ENCODE peak calls at places on chromosome 12, in nine cellular contexts. H is osteocyte, Y is WERI-Rb-1, G is Calu3, A is coronary artery, T is hepatocyte, E is astrocyte of the cerebellum, W is SK-N-SH, P is sigmoid colon. O is an unnamed sample.

GRCh38 chr12:31965090-31965489 is 5.9 kb downstream of the RESF1 start:
- DNase-seq in H (no peak), Y (no peak), G (no peak), A (no peak), T (no peak), E (no peak), W (no peak), P (no peak), O (no peak)

GRCh38 chr12:57191410-57191809 is 25.2 kb upstream of the NXPH4 start:
- DNase-seq in H (no peak), Y (no peak), G (no peak), A (no peak), T (no peak), E (no peak), W (no peak), P (no peak), O (no peak)

GRCh38 chr12:46108721-46109120 is 118.3 kb upstream of the SCAF11 start:
- DNase-seq in H (no peak), Y (no peak), G (no peak), A (no peak), T (no peak), E (no peak), W (no peak), P (no peak), O (no peak)

GRCh38 chr12:26028953-26029740 is 70.7 kb downstream of the RASSF8 start:
- DNase-seq in H (no peak), Y (peak; percentile 25), G (peak; percentile 52), A (no peak), T (peak; percentile 58), E (peak; percentile 61), W (peak; percentile 52), P (no peak), O (peak; percentile 79)

GRCh38 chr12:22480016-22480415 is 64.3 kb downstream of the C2CD5 start:
- DNase-seq in H (no peak), Y (no peak), G (no peak), A (no peak), T (no peak), E (no peak), W (no peak), P (no peak), O (no peak)

GRCh38 chr12:38903596-38903995 is 1.8 kb downstream of the CPNE8 start:
- DNase-seq in H (no peak), Y (no peak), G (no peak), A (no peak), T (no peak), E (no peak), W (no peak), P (no peak), O (no peak)

GRCh38 chr12:27779416-27779815 is 617 bp upstream of the KLHL42 start:
- DNase-seq in H (no peak), Y (peak; percentile 62), G (no peak), A (no peak), T (peak; percentile 25), E (no peak), W (peak; percentile 75), P (peak; percentile 70), O (peak; percentile 10)

GRCh38 chr12:102406033-102406584 is 74.3 kb downstream of the IGF1 start:
- DNase-seq in H (no peak), Y (no peak), G (no peak), A (no peak), T (peak; percentile 29), E (no peak), W (peak; percentile 46), P (peak; percentile 69), O (peak; percentile 22)

GRCh38 chr12:96989916-96990315 is 82.9 kb downstream of the NEDD1 start:
- DNase-seq in H (no peak), Y (peak; percentile 34), G (peak; percentile 51), A (no peak), T (peak; percentile 26), E (no peak), W (no peak), P (no peak), O (peak; percentile 10)

GRCh38 chr12:104643921-104644669 is 187.3 kb downstream of the CHST11 start:
- DNase-seq in H (no peak), Y (no peak), G (peak; percentile 42), A (no peak), T (no peak), E (no peak), W (peak; percentile 33), P (no peak), O (peak; percentile 16)

GRCh38 chr12:128976120-128976519 is 122.8 kb downstream of the GLT1D1 start:
- DNase-seq in H (no peak), Y (peak; percentile 72), G (no peak), A (no peak), T (peak; percentile 70), E (no peak), W (no peak), P (no peak), O (no peak)

GRCh38 chr12:103731539-103731938 is 109.5 kb downstream of the NT5DC3 start:
- DNase-seq in H (no peak), Y (no peak), G (no peak), A (no peak), T (no peak), E (no peak), W (no peak), P (no peak), O (no peak)

GRCh38 chr12:46224401-46224800 is 44.4 kb downstream of the SLC38A1 start:
- DNase-seq in H (no peak), Y (no peak), G (no peak), A (no peak), T (no peak), E (peak; percentile 49), W (no peak), P (peak; percentile 93), O (peak; percentile 88)

GRCh38 chr12:88921434-88921833 is 341.2 kb upstream of the KITLG start:
- DNase-seq in H (no peak), Y (no peak), G (no peak), A (no peak), T (no peak), E (no peak), W (no peak), P (no peak), O (no peak)

GRCh38 chr12:12521044-12521485 is 41.6 kb downstream of the DUSP16 start:
- DNase-seq in H (no peak), Y (no peak), G (no peak), A (no peak), T (no peak), E (no peak), W (no peak), P (no peak), O (no peak)

GRCh38 chr12:117061555-117062079 is 37.6 kb downstream of the TESC start:
- DNase-seq in H (no peak), Y (no peak), G (no peak), A (no peak), T (no peak), E (no peak), W (no peak), P (no peak), O (no peak)

GRCh38 chr12:66594688-66595087 is 84.2 kb downstream of the GRIP1 start:
- DNase-seq in H (no peak), Y (no peak), G (no peak), A (no peak), T (no peak), E (no peak), W (no peak), P (no peak), O (peak; percentile 2)

DNA sequence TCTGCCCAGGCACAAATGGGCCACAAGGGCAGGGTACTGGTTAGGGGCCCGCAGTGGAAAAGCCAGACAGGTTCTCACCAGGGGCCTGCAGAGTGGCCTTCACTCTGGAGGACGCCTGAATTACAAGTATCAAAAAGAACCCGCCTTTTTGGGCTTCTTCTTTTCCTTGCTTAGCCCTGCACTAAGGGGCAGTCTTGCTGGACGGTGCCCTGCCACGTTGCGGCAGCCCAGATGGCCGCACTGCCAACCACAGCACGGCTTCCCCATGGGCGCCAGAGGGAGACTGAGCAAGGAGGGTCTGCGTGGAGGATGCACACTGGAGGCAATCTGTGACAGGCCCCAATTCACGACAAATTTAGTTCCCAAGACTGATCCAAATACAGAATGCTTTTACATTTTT is 18.3 kb upstream of the CDK2AP1 start:
- DNase-seq in H (no peak), Y (no peak), G (no peak), A (no peak), T (no peak), E (no peak), W (no peak), P (no peak), O (no peak)
- TF ChIP-seq CTCF in H (no peak), Y (no peak), G (no peak), A (no peak), T (no peak), E (no peak), W (no peak), P (no peak), O (no peak)

DNA sequence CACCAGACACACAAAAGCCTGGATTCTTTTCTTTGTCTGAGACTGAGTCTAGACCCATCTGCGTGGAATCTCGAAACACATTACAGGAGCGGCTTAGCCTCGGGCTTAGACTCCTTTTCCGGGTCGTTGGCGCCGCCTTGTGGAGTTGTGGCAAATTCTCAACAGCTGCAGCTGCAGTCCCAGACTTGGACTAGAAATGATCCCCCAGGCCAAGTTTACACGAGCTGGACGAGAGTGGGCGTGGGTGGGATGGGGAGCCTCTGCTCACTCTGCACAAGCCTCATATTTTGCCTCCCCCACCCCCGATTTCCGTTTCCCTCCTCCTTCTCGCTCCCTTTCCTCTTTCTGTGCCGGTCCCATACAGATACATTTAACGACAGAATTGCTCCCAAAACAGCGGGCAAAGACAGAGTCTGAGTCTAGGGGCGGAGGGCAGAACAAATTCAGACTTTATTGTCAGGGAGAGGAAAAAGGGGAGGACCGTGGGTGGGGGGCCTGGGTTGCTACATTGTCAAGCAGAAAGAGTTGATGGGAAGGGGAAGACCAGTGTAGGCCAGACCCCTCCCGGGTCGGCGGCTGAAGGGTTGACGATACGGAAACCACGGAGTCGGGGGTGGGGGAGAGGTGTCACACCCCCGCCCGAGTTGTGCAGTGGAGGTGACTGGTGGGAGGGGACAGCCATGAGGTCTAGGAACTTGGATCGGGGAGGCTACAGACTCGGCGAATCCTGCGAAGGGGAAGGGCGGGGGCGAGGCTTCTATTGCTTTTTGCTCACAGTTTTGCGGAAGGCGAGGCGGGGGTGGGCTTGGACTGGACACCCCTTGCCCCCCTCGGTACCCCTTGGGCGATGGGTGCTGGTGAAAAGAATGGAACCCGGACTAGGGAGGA is 4.7 kb upstream of the GPR84 start:
- DNase-seq in H (peak; percentile 95), Y (peak; percentile 94), G (peak; percentile 93), A (peak; percentile 91), T (peak; percentile 95), E (peak; percentile 82), W (peak; percentile 77), P (peak; percentile 95), O (peak; percentile 92)
- TF ChIP-seq CTCF in H (peak; percentile 86), Y (peak; percentile 90), G (peak; percentile 57), A (peak; percentile 70), T (peak; percentile 93), E (peak; percentile 93), W (peak; percentile 84), P (peak; percentile 85), O (peak; percentile 94)

GRCh38 chr12:54021432-54022013 is 6.7 kb upstream of the HOXC6 start:
- DNase-seq in H (no peak), Y (peak; percentile 76), G (peak; percentile 32), A (no peak), T (no peak), E (no peak), W (no peak), P (no peak), O (no peak)
- TF ChIP-seq CTCF in H (no peak), Y (peak; percentile 39), G (no peak), A (no peak), T (peak; percentile 21), E (no peak), W (no peak), P (no peak), O (no peak)

DNA sequence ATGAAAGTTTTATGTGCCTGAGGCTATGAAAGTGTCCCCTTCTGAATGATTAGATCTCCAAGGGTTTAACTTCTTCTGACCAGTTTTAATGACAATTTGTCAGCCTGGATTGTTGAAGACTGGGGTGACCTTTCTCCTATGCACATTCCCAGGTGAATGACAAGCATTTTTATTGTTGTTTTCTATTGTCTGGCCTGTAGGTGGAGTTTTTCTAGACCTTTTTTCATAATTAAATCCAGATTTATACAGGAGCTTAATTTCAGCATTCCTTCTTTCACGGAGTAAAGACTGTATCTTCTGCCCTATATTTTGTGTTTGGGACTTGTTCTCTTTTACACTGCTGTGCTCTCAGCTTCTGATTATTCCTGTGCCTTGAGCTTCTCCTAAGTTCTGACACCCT is 125.0 kb upstream of the FAR2 start:
- DNase-seq in H (no peak), Y (no peak), G (no peak), A (no peak), T (no peak), E (no peak), W (peak; percentile 8), P (no peak), O (no peak)
- TF ChIP-seq CTCF in H (no peak), Y (no peak), G (no peak), A (no peak), T (peak; percentile 26), E (peak; percentile 4), W (peak; percentile 42), P (no peak), O (peak; percentile 38)

O was measured in fibroblast of pulmonary artery.